ENCODE peak calls at places on chromosomes 16 and 17, in four cellular contexts. O, N, Y and P are unnamed samples.

GRCh38 chr16:31453255-31454204 is 5.8 kb upstream of the ARMC5 start:
- DNase-seq in Y (peak), N (no peak), O (no peak), P (no peak)

GRCh38 chr17:73533127-73533526 is 111.1 kb downstream of the SDK2 start:
- DNase-seq in N (no peak), Y (no peak), O (no peak), P (peak)

GRCh38 chr17:1762233-1762905 is 509 bp downstream of the SERPINF1 start:
- DNase-seq in Y (no peak), N (peak), O (no peak), P (no peak)

GRCh38 chr16:3457434-3458252 is 14.2 kb downstream of the NAA60 start:
- DNase-seq in O (peak), Y (peak), N (peak), P (peak)

GRCh38 chr17:28228109-28228840 is 90.7 kb upstream of the TMEM97 start:
- DNase-seq in N (no peak), Y (no peak), O (peak), P (no peak)

GRCh38 chr16:14249291-14250032 is 178.3 kb downstream of the MRTFB start:
- DNase-seq in O (peak), Y (peak), N (no peak), P (no peak)

GRCh38 chr16:70391881-70392481 is 45.3 kb downstream of the DDX19A start:
- DNase-seq in N (no peak), Y (peak), O (no peak), P (no peak)

GRCh38 chr17:1201132-1201702 is 21.4 kb upstream of the ABR start:
- DNase-seq in N (no peak), Y (no peak), O (no peak), P (no peak)

GRCh38 chr17:41915020-41915419 is 3.7 kb downstream of the ACLY start:
- DNase-seq in O (no peak), N (no peak), Y (no peak), P (no peak)

GRCh38 chr17:63189082-63189481 is 223.0 kb downstream of the TANC2 start:
- DNase-seq in N (no peak), O (no peak), Y (no peak), P (no peak)

GRCh38 chr16:5228369-5228768 is 130.8 kb upstream of the EEF2KMT start:
- DNase-seq in N (no peak), O (no peak), Y (no peak), P (no peak)